ENCODE peak calls at places on chromosome 1, in ten cellular contexts. G, K, I, W, N, O, R, D, A and X are unnamed samples.

GRCh38 chr1:41073971-41074370 is 52.4 kb upstream of the SLFNL1 start:
- DNase-seq in G (peak), K (peak), I (no peak), W (no peak), N (no peak), O (peak), R (no peak), D (no peak), A (no peak), X (no peak)

GRCh38 chr1:202605515-202605914 is 104.7 kb downstream of the SYT2 start:
- DNase-seq in G (no peak), K (no peak), I (no peak), W (no peak), N (no peak), O (no peak), R (no peak), D (no peak), A (no peak), X (no peak)

GRCh38 chr1:27503033-27503432 is 13.1 kb upstream of the WASF2 start:
- DNase-seq in G (no peak), K (no peak), I (no peak), W (no peak), N (no peak), O (no peak), R (no peak), D (no peak), A (no peak), X (no peak)

GRCh38 chr1:227447531-227447990 is 115.8 kb upstream of the ZNF678 start:
- DNase-seq in G (no peak), K (peak), I (peak), W (no peak), N (no peak), O (peak), R (peak), D (peak), A (no peak), X (no peak)

GRCh38 chr1:198490224-198490623 is 50.3 kb downstream of the ATP6V1G3 start:
- DNase-seq in G (no peak), K (no peak), I (no peak), W (no peak), N (no peak), O (no peak), R (no peak), D (no peak), A (no peak), X (no peak)

GRCh38 chr1:68010094-68010493 is 40.3 kb downstream of the DIRAS3 start:
- DNase-seq in G (peak), K (peak), I (peak), W (no peak), N (no peak), O (peak), R (no peak), D (no peak), A (no peak), X (no peak)

GRCh38 chr1:156475568-156476500 is 24.7 kb downstream of the MEF2D start:
- DNase-seq in G (peak), K (no peak), I (no peak), W (peak), N (no peak), O (no peak), R (no peak), D (peak), A (no peak), X (no peak)

GRCh38 chr1:45205910-45206721 is at the start of gene ZSWIM5:
- DNase-seq in G (peak), K (peak), I (peak), W (peak), N (peak), O (peak), R (peak), D (peak), A (peak), X (peak)

GRCh38 chr1:236753554-236753953 is 41.5 kb upstream of the MTR start:
- DNase-seq in G (peak), K (peak), I (peak), W (peak), N (peak), O (peak), R (peak), D (peak), A (peak), X (peak)

GRCh38 chr1:172727956-172728603 is 69.2 kb downstream of the FASLG start:
- DNase-seq in G (peak), K (peak), I (no peak), W (peak), N (no peak), O (peak), R (peak), D (peak), A (peak), X (peak)

GRCh38 chr1:22408180-22408579 is 43.5 kb upstream of the ZBTB40 start:
- DNase-seq in G (no peak), K (no peak), I (no peak), W (no peak), N (no peak), O (no peak), R (no peak), D (no peak), A (no peak), X (no peak)